ENCODE peak calls at places on chromosomes 3 and 15, in six cellular contexts. G is psoas muscle, T is PC-9, E is adrenal gland, F is A549, I is ovary. X is an unnamed sample.

GRCh38 chr15:64629063-64629462 is 146.3 kb downstream of the RBPMS2 start:
- DNase-seq in F (no peak), G (no peak), I (no peak), T (no peak), E (no peak), X (no peak)

GRCh38 chr3:98032881-98033280 is 2.2 kb downstream of the GABRR3 start:
- DNase-seq in T (no peak), F (no peak), E (no peak), I (no peak), G (no peak), X (no peak)

GRCh38 chr15:61295239-61295638 is 66.1 kb upstream of the RORA start:
- DNase-seq in G (no peak), T (no peak), E (no peak), F (no peak), I (no peak), X (no peak)

GRCh38 chr3:23644099-23644498 is 161.7 kb upstream of the UBE2E1 start:
- DNase-seq in F (no peak), T (no peak), G (no peak), I (no peak), E (no peak), X (no peak)

GRCh38 chr3:168248383-168249047 is 152.8 kb upstream of the GOLIM4 start:
- DNase-seq in E (no peak), T (no peak), F (peak; percentile 0), I (no peak), G (no peak), X (no peak)

GRCh38 chr3:72034956-72035355 is 250.0 kb upstream of the PROK2 start:
- DNase-seq in F (no peak), E (no peak), T (no peak), G (no peak), I (no peak), X (no peak)

GRCh38 chr15:55819397-55820034 is 76.6 kb upstream of the PRTG start:
- DNase-seq in G (no peak), T (no peak), F (no peak), I (no peak), E (no peak), X (no peak)

GRCh38 chr15:95323798-95324197 is 1006.7 kb upstream of the NR2F2 start:
- DNase-seq in E (no peak), F (no peak), T (no peak), I (peak; percentile 49), G (no peak), X (no peak)

GRCh38 chr15:66927326-66928077 is 137.9 kb upstream of the SMAD3 start:
- DNase-seq in E (peak; percentile 54), I (no peak), G (no peak), T (no peak), F (no peak), X (no peak)

GRCh38 chr3:158679547-158680000 is 7.1 kb upstream of the LXN start:
- DNase-seq in E (no peak), F (no peak), G (no peak), T (no peak), I (no peak), X (no peak)

DNA sequence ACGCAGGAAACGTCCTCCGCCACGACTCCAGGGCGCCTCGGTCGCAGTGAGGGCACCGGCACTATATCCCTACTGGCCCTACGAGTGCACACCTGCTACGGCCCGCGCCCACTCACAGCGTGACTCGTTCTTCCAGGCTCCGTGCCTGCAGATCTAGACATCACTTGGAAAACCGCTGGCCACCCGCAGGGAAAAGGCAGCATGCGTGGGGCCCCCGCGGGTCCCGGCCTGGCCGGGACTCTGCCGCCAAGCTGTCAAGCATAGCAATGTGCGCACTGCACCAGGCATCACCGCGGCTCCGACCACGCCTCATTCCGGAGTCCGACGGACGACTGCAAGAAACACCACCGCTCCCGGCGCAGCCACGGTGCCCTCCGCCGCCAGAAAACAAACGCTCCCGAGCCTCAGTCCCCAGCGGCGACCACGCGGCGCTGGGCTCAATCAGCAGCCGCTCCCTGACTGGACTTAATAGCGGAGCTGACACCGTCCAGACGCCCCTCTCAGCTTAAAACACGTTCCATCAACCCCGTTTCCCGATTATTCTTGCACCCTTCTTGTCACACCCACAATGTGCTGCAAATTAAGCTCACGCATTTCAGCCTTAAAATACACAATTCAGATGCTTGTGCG is 984 bp downstream of the CYFIP1 start:
- DNase-seq in G (peak; percentile 60), E (peak; percentile 71), T (no peak), F (peak; percentile 67), I (peak; percentile 39), X (peak; percentile 60)
- H3K4me1 ChIP-seq in G (peaks cover 6% of the 10 kb centered on the region), E (peaks cover 17% of the 10 kb centered on the region), T (peaks cover 4% of the 10 kb centered on the region), F (peaks cover 9% of the 10 kb centered on the region), I (peaks cover 5% of the 10 kb centered on the region), X (peaks cover 5% of the 10 kb centered on the region)

GRCh38 chr3:52288674-52289073 is 1.0 kb downstream of the GLYCTK start:
- DNase-seq in E (no peak), T (no peak), G (no peak), I (no peak), F (no peak), X (peak; percentile 11)

GRCh38 chr3:52291508-52292181 is 4.0 kb downstream of the GLYCTK start:
- DNase-seq in T (no peak), F (no peak), G (no peak), E (no peak), I (peak; percentile 43), X (peak; percentile 42)

GRCh38 chr3:52290596-52291507 is 3.2 kb downstream of the GLYCTK start:
- DNase-seq in E (no peak), T (no peak), F (no peak), G (no peak), I (no peak), X (peak; percentile 69)

GRCh38 chr3:52289338-52289746 is 1.7 kb downstream of the GLYCTK start:
- DNase-seq in T (no peak), I (no peak), G (no peak), F (no peak), E (no peak), X (no peak)

GRCh38 chr3:52289747-52290595 is 2.3 kb downstream of the GLYCTK start:
- DNase-seq in I (no peak), T (no peak), G (no peak), E (no peak), F (no peak), X (peak; percentile 78)
- TF ChIP-seq CTCF in I (no peak), T (no peak), G (no peak), E (no peak), F (no peak), X (no peak)

DNA sequence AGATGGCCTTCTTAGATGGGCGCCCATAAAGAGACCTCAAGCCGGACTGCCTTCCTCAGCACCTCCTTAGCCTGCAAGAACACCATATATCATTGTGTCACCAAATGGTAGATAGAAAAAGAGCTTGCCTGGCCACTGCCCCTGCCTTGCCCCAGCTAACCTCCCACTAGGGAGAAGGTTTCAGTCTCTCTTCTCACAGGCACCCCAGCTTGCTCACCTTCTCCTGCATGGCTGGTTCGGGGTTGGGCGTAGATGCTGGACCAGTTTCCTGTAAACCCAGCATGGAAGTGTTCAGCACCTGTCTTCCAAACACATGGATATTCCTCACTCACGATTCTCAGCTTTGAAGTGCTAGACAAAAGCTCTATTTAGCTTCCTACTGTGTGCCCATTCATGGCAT is 3.3 kb upstream of the SLC22A14 start:
- DNase-seq in I (no peak), F (no peak), E (no peak), T (no peak), G (no peak), X (no peak)
- H3K4me1 ChIP-seq in I (no peaks in the 10 kb centered on the region), F (no peaks in the 10 kb centered on the region), E (no peaks in the 10 kb centered on the region), T (no peaks in the 10 kb centered on the region), G (no peaks in the 10 kb centered on the region), X (no peaks in the 10 kb centered on the region)

GRCh38 chr15:74302821-74303359 is 64.6 kb downstream of the CYP11A1 start:
- DNase-seq in G (no peak), E (peak; percentile 70), T (no peak), F (peak; percentile 49), I (peak; percentile 57), X (peak; percentile 70)

GRCh38 chr15:74306801-74307217 is 60.6 kb downstream of the CYP11A1 start:
- DNase-seq in F (no peak), I (no peak), G (no peak), T (no peak), E (no peak), X (no peak)

GRCh38 chr15:74305687-74306086 is 61.8 kb downstream of the CYP11A1 start:
- DNase-seq in E (no peak), I (no peak), F (no peak), T (no peak), G (no peak), X (no peak)

GRCh38 chr15:74303741-74304309 is 63.6 kb downstream of the CYP11A1 start:
- DNase-seq in G (no peak), F (no peak), I (no peak), E (no peak), T (no peak), X (no peak)

DNA sequence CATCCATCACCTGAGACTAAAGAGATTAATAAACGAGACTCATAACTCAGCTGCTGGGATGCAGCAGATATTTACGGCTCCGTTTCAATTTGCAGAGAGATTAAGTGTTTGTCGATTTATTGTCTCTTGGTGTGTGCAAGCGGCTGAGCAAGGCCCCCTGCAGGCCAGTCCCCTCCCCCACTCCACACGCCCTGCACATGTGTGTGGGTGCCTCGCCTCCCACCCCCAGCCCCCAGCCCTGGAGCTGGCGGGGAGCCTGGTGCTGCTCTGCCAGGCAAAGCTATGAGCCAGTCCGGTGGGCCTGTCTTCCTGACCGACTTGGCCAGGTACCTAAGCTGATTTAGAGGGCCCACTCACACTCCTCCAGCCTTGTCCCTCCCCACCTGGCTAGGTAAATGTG is 63.0 kb downstream of the CYP11A1 start:
- DNase-seq in T (no peak), I (no peak), E (no peak), F (no peak), G (no peak), X (no peak)
- TF ChIP-seq CTCF in T (no peak), I (no peak), E (no peak), F (no peak), G (no peak), X (no peak)

DNA sequence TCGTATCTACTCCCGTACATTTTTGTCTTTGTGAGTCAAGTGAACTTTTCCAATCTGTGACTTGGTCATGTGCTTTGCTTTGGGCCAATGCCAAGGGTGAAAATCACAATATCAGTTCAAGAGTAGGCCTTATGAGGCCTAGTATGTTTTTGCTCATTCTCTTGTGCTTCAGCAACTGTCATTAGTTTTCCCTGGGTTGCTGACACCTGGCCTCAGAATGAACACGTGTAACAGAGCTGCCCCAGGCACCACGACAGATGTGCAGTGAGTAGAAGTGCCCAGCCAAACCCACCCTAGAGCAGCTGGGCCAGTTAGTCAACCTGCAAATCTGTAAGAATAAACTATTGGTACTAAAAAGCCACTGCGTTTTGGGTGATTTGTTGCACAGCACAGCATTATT is 460.3 kb upstream of the WNT5A start:
- DNase-seq in I (no peak), F (no peak), T (no peak), E (no peak), G (no peak), X (no peak)
- H3K4me1 ChIP-seq in I (peaks cover 1% of the 10 kb centered on the region), F (no peaks in the 10 kb centered on the region), T (no peaks in the 10 kb centered on the region), E (no peaks in the 10 kb centered on the region), G (no peaks in the 10 kb centered on the region), X (no peaks in the 10 kb centered on the region)

X was measured in pancreas.